ENCODE peak calls at places on chromosomes 5 and 9, in nine cellular contexts. One of them, this sample, is unnamed.

GRCh38 chr9:100352201-100352726 is 478 bp downstream of the TEX10 start:
- DNase-seq in adrenal gland: peak
- DNase-seq in coronary artery: peak
- DNase-seq in WTC11: peak
- DNase-seq in hepatocyte: peak
- DNase-seq in cardiac muscle cell: peak
- DNase-seq in neural crest cell: no peak
- DNase-seq in fibroblast of lung: peak
- DNase-seq in choroid plexus epithelial cell: peak
- DNase-seq in this sample: peak

GRCh38 chr5:179267671-179268071 is 77.6 kb downstream of the ADAMTS2 start:
- DNase-seq in adrenal gland: no peak
- DNase-seq in coronary artery: peak
- DNase-seq in WTC11: no peak
- DNase-seq in hepatocyte: no peak
- DNase-seq in cardiac muscle cell: no peak
- DNase-seq in neural crest cell: no peak
- DNase-seq in fibroblast of lung: no peak
- DNase-seq in choroid plexus epithelial cell: no peak
- DNase-seq in this sample: no peak

GRCh38 chr5:17089690-17090089 is 127.7 kb upstream of the BASP1 start:
- DNase-seq in adrenal gland: no peak
- DNase-seq in coronary artery: no peak
- DNase-seq in WTC11: no peak
- DNase-seq in hepatocyte: no peak
- DNase-seq in cardiac muscle cell: no peak
- DNase-seq in neural crest cell: no peak
- DNase-seq in fibroblast of lung: peak
- DNase-seq in choroid plexus epithelial cell: no peak
- DNase-seq in this sample: no peak

GRCh38 chr5:176810084-176810597 is at the start of gene UNC5A:
- DNase-seq in adrenal gland: no peak
- DNase-seq in coronary artery: no peak
- DNase-seq in WTC11: peak
- DNase-seq in hepatocyte: peak
- DNase-seq in cardiac muscle cell: peak
- DNase-seq in neural crest cell: peak
- DNase-seq in fibroblast of lung: peak
- DNase-seq in choroid plexus epithelial cell: peak
- DNase-seq in this sample: peak

GRCh38 chr9:127947841-127948710 is 10.4 kb upstream of the DPM2 start:
- DNase-seq in adrenal gland: no peak
- DNase-seq in coronary artery: no peak
- DNase-seq in WTC11: no peak
- DNase-seq in hepatocyte: no peak
- DNase-seq in cardiac muscle cell: no peak
- DNase-seq in neural crest cell: no peak
- DNase-seq in fibroblast of lung: no peak
- DNase-seq in choroid plexus epithelial cell: no peak
- DNase-seq in this sample: no peak

GRCh38 chr9:97076238-97076637 is 37.3 kb upstream of the CTSV start:
- DNase-seq in adrenal gland: no peak
- DNase-seq in coronary artery: no peak
- DNase-seq in WTC11: peak
- DNase-seq in hepatocyte: no peak
- DNase-seq in cardiac muscle cell: no peak
- DNase-seq in neural crest cell: no peak
- DNase-seq in fibroblast of lung: no peak
- DNase-seq in choroid plexus epithelial cell: no peak
- DNase-seq in this sample: no peak

GRCh38 chr5:126219616-126220015 is 203.6 kb upstream of the GRAMD2B start:
- DNase-seq in adrenal gland: no peak
- DNase-seq in coronary artery: no peak
- DNase-seq in WTC11: no peak
- DNase-seq in hepatocyte: no peak
- DNase-seq in cardiac muscle cell: no peak
- DNase-seq in neural crest cell: no peak
- DNase-seq in fibroblast of lung: no peak
- DNase-seq in choroid plexus epithelial cell: no peak
- DNase-seq in this sample: no peak

GRCh38 chr5:110386782-110387181 is 339.7 kb downstream of the TMEM232 start:
- DNase-seq in adrenal gland: no peak
- DNase-seq in coronary artery: no peak
- DNase-seq in WTC11: no peak
- DNase-seq in hepatocyte: no peak
- DNase-seq in cardiac muscle cell: no peak
- DNase-seq in neural crest cell: no peak
- DNase-seq in fibroblast of lung: peak
- DNase-seq in choroid plexus epithelial cell: peak
- DNase-seq in this sample: peak

GRCh38 chr5:168822745-168823281 is 243.6 kb upstream of the PANK3 start:
- DNase-seq in adrenal gland: no peak
- DNase-seq in coronary artery: no peak
- DNase-seq in WTC11: no peak
- DNase-seq in hepatocyte: no peak
- DNase-seq in cardiac muscle cell: peak
- DNase-seq in neural crest cell: no peak
- DNase-seq in fibroblast of lung: peak
- DNase-seq in choroid plexus epithelial cell: no peak
- DNase-seq in this sample: no peak

GRCh38 chr9:97501177-97501971 is at the start of gene TMOD1:
- DNase-seq in adrenal gland: peak
- DNase-seq in coronary artery: no peak
- DNase-seq in WTC11: peak
- DNase-seq in hepatocyte: peak
- DNase-seq in cardiac muscle cell: peak
- DNase-seq in neural crest cell: no peak
- DNase-seq in fibroblast of lung: peak
- DNase-seq in choroid plexus epithelial cell: no peak
- DNase-seq in this sample: peak

GRCh38 chr9:134377976-134378375 is 51.7 kb downstream of the RXRA start:
- DNase-seq in adrenal gland: peak
- DNase-seq in coronary artery: no peak
- DNase-seq in WTC11: no peak
- DNase-seq in hepatocyte: no peak
- DNase-seq in cardiac muscle cell: no peak
- DNase-seq in neural crest cell: no peak
- DNase-seq in fibroblast of lung: no peak
- DNase-seq in choroid plexus epithelial cell: no peak
- DNase-seq in this sample: no peak

GRCh38 chr9:15403155-15403554 is 19.5 kb upstream of the SNAPC3 start:
- DNase-seq in adrenal gland: no peak
- DNase-seq in coronary artery: no peak
- DNase-seq in WTC11: peak
- DNase-seq in hepatocyte: no peak
- DNase-seq in cardiac muscle cell: no peak
- DNase-seq in neural crest cell: no peak
- DNase-seq in fibroblast of lung: no peak
- DNase-seq in choroid plexus epithelial cell: no peak
- DNase-seq in this sample: no peak

GRCh38 chr5:24693609-24694008 is 48.8 kb upstream of the CDH10 start:
- DNase-seq in adrenal gland: no peak
- DNase-seq in coronary artery: no peak
- DNase-seq in WTC11: no peak
- DNase-seq in hepatocyte: no peak
- DNase-seq in cardiac muscle cell: no peak
- DNase-seq in neural crest cell: no peak
- DNase-seq in fibroblast of lung: no peak
- DNase-seq in choroid plexus epithelial cell: no peak
- DNase-seq in this sample: no peak

GRCh38 chr9:23771746-23772145 is 54.3 kb downstream of the ELAVL2 start:
- DNase-seq in adrenal gland: no peak
- DNase-seq in coronary artery: no peak
- DNase-seq in WTC11: no peak
- DNase-seq in hepatocyte: no peak
- DNase-seq in cardiac muscle cell: no peak
- DNase-seq in neural crest cell: no peak
- DNase-seq in fibroblast of lung: peak
- DNase-seq in choroid plexus epithelial cell: no peak
- DNase-seq in this sample: no peak

GRCh38 chr5:142070734-142071133 is 37.8 kb upstream of the NDFIP1 start:
- DNase-seq in adrenal gland: no peak
- DNase-seq in coronary artery: no peak
- DNase-seq in WTC11: no peak
- DNase-seq in hepatocyte: no peak
- DNase-seq in cardiac muscle cell: no peak
- DNase-seq in neural crest cell: no peak
- DNase-seq in fibroblast of lung: no peak
- DNase-seq in choroid plexus epithelial cell: no peak
- DNase-seq in this sample: no peak

GRCh38 chr9:126395439-126396212 is 69.0 kb downstream of the MVB12B start:
- DNase-seq in adrenal gland: peak
- DNase-seq in coronary artery: no peak
- DNase-seq in WTC11: no peak
- DNase-seq in hepatocyte: no peak
- DNase-seq in cardiac muscle cell: peak
- DNase-seq in neural crest cell: no peak
- DNase-seq in fibroblast of lung: peak
- DNase-seq in choroid plexus epithelial cell: peak
- DNase-seq in this sample: peak

DNA sequence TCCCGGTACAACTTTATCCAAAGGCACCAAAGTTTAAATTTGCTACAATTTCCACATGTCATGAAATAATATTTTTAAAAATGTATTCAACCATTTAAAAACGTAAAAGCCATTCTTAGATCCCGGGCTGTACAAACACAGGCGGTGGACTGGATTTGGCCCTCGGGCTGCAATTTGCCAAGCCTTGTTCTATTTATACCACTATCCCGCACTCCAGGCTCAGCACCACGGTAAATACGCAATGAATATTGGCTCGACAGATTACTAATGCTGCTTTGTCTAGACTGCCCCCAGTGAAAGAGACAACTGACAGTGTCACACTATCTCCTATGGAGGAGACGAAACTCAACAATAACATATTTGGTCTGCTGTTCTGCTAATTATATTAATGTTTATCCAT is 98.2 kb downstream of the MARCHF11 start:
- DNase-seq in adrenal gland: no peak
- DNase-seq in coronary artery: no peak
- DNase-seq in WTC11: no peak
- DNase-seq in hepatocyte: no peak
- DNase-seq in cardiac muscle cell: no peak
- DNase-seq in neural crest cell: no peak
- DNase-seq in fibroblast of lung: no peak
- DNase-seq in choroid plexus epithelial cell: no peak
- DNase-seq in this sample: no peak
- TF ChIP-seq CTCF in adrenal gland: no peak
- TF ChIP-seq CTCF in coronary artery: no peak
- TF ChIP-seq CTCF in WTC11: no peak
- TF ChIP-seq CTCF in hepatocyte: no peak
- TF ChIP-seq CTCF in cardiac muscle cell: no peak
- TF ChIP-seq CTCF in neural crest cell: no peak
- TF ChIP-seq CTCF in fibroblast of lung: no peak
- TF ChIP-seq CTCF in choroid plexus epithelial cell: no peak
- TF ChIP-seq CTCF in this sample: no peak

DNA sequence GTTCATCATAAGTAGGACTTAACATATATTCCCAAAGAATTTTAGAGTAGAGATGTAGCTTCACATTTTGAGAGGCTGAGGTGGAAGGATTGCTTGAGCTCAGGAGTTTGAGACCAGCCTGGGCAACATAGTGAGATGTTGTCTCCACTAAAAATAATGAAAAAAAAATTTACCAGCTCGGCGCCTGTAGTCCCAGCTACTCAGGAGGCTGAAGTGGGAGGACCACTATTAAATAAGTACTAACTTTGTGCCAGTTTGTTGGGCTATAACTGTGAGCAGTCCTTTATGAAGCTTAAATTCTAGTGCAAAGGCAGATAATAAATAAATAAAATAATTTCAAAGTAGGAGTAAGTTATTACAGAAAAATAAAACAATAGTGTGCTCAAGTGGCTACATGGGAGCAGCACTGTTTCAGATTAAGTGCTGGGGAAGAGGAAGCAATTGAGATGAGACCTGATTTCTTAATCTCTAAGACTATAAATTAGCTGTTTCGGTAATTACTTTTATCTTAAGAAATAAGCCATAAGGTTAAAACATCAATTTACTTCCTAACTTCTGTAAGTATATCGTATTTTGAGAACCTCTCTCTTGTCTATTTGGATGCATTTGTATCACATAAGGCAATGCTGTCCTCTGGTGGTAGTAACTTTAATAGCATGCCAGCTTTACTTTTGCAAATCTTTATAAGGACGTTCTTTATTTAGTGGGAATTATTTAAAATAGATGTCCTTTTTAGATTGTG is 98.9 kb downstream of the CSNK1G3 start:
- DNase-seq in adrenal gland: no peak
- DNase-seq in coronary artery: no peak
- DNase-seq in WTC11: no peak
- DNase-seq in hepatocyte: peak
- DNase-seq in cardiac muscle cell: peak
- DNase-seq in neural crest cell: peak
- DNase-seq in fibroblast of lung: peak
- DNase-seq in choroid plexus epithelial cell: peak
- DNase-seq in this sample: peak
- TF ChIP-seq CTCF in adrenal gland: peak
- TF ChIP-seq CTCF in coronary artery: peak
- TF ChIP-seq CTCF in WTC11: peak
- TF ChIP-seq CTCF in hepatocyte: peak
- TF ChIP-seq CTCF in cardiac muscle cell: peak
- TF ChIP-seq CTCF in neural crest cell: peak
- TF ChIP-seq CTCF in fibroblast of lung: peak
- TF ChIP-seq CTCF in choroid plexus epithelial cell: peak
- TF ChIP-seq CTCF in this sample: peak

GRCh38 chr9:129413537-129414376 is 207.1 kb downstream of the C9orf50 start:
- DNase-seq in adrenal gland: peak
- DNase-seq in coronary artery: peak
- DNase-seq in WTC11: peak
- DNase-seq in hepatocyte: peak
- DNase-seq in cardiac muscle cell: peak
- DNase-seq in neural crest cell: peak
- DNase-seq in fibroblast of lung: peak
- DNase-seq in choroid plexus epithelial cell: peak
- DNase-seq in this sample: peak
- TF ChIP-seq CTCF in adrenal gland: no peak
- TF ChIP-seq CTCF in coronary artery: no peak
- TF ChIP-seq CTCF in WTC11: no peak
- TF ChIP-seq CTCF in hepatocyte: no peak
- TF ChIP-seq CTCF in cardiac muscle cell: no peak
- TF ChIP-seq CTCF in neural crest cell: no peak
- TF ChIP-seq CTCF in fibroblast of lung: no peak
- TF ChIP-seq CTCF in choroid plexus epithelial cell: no peak
- TF ChIP-seq CTCF in this sample: no peak

DNA sequence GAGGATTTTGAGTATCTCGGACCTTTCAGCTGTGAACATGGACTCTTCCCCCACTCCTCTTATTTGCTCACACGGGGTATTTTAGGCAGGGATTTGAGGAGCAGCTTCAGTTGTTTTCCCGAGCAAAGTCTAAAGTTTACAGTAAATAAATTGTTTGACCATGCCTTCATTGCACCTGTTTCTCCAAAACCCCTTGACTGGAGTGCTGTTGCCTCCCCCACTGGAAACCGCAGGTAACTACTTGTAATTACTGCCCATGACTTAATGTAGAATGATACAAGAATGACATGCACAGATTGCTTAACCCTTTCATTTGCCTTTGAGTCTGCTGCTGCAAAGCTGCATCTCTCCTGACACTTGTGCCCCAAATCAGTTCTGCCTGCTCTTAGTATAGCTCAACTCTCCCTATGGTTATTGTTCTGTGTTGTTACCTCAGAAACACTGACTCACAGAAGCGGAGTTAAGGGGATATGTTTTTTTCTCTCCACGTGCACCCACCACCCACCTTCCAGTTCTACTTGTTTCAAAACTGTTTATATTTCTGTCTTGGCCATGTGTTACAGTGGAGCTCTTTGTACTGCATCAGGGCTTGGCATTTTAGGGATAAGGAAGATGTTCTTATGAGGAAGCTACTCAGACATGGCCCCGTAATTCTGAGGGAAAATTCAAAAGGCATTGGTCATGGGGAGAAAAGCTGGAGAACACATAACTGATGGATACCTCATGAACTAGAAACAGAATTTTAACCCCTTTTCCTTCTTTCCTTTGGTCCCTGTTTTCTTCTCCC is 2.2 kb downstream of the ADRB2 start:
- DNase-seq in adrenal gland: no peak
- DNase-seq in coronary artery: no peak
- DNase-seq in WTC11: no peak
- DNase-seq in hepatocyte: no peak
- DNase-seq in cardiac muscle cell: no peak
- DNase-seq in neural crest cell: no peak
- DNase-seq in fibroblast of lung: peak
- DNase-seq in choroid plexus epithelial cell: no peak
- DNase-seq in this sample: peak
- TF ChIP-seq CTCF in adrenal gland: no peak
- TF ChIP-seq CTCF in coronary artery: no peak
- TF ChIP-seq CTCF in WTC11: no peak
- TF ChIP-seq CTCF in hepatocyte: no peak
- TF ChIP-seq CTCF in cardiac muscle cell: no peak
- TF ChIP-seq CTCF in neural crest cell: no peak
- TF ChIP-seq CTCF in fibroblast of lung: no peak
- TF ChIP-seq CTCF in choroid plexus epithelial cell: no peak
- TF ChIP-seq CTCF in this sample: no peak